ENCODE peak calls at places on chromosomes 16 and 17, in five cellular contexts. O is DMS153; C is LoVo; H is AG10803; I is CD4-positive, CD25-positive, alpha-beta regulatory T cell. U is an unnamed sample.
A peak's percentile ranks its signal among the peaks of the same experiment; 100 is the strongest.

GRCh38 chr16:75482434-75483205 is 12.6 kb downstream of the CHST6 start:
- DNase-seq in H (no peak), I (no peak), O (no peak), C (no peak), U (no peak)

GRCh38 chr17:80596760-80597608 is 52.3 kb downstream of the RPTOR start:
- DNase-seq in O (no peak), H (no peak), C (no peak), I (no peak), U (no peak)

GRCh38 chr17:42421479-42422332 is 1.4 kb downstream of the CAVIN1 start:
- DNase-seq in C (no peak), O (no peak), I (no peak), H (peak; percentile 68), U (no peak)

GRCh38 chr16:15900901-15901465 is 12.6 kb upstream of the CEP20 start:
- DNase-seq in H (no peak), I (no peak), O (no peak), C (no peak), U (no peak)

GRCh38 chr17:73910216-73910615 is 266.0 kb upstream of the SDK2 start:
- DNase-seq in O (no peak), I (no peak), C (no peak), H (no peak), U (no peak)

GRCh38 chr17:72385482-72385881 is 264.7 kb downstream of the SOX9 start:
- DNase-seq in C (no peak), I (no peak), H (no peak), O (no peak), U (no peak)

GRCh38 chr17:33871720-33872535 is 383.2 kb upstream of the CCL2 start:
- DNase-seq in O (peak; percentile 70), I (no peak), H (peak; percentile 30), C (peak; percentile 64), U (no peak)

GRCh38 chr17:53627511-53627910 is 195.2 kb upstream of the KIF2B start:
- DNase-seq in H (peak; percentile 67), O (no peak), C (no peak), I (no peak), U (no peak)

GRCh38 chr16:2471653-2472487 is 773 bp downstream of the NTN3 start:
- DNase-seq in I (no peak), C (no peak), O (no peak), H (no peak), U (no peak)

GRCh38 chr16:15979801-15980200 is 30.4 kb downstream of the ABCC1 start:
- DNase-seq in O (no peak), H (no peak), C (no peak), I (no peak), U (no peak)

GRCh38 chr16:27398894-27399853 is 2.8 kb upstream of the IL21R start:
- DNase-seq in I (no peak), H (no peak), O (no peak), C (no peak), U (no peak)

GRCh38 chr17:78479369-78479768 is 97.8 kb downstream of the DNAH17 start:
- DNase-seq in C (no peak), O (no peak), H (no peak), I (no peak), U (no peak)

GRCh38 chr17:69762359-69762758 is 312.7 kb upstream of the KCNJ16 start:
- DNase-seq in C (no peak), I (no peak), H (peak; percentile 64), O (no peak), U (peak; percentile 27)

GRCh38 chr16:58088116-58088515 is 41.1 kb downstream of the CFAP20 start:
- DNase-seq in H (no peak), I (no peak), C (no peak), O (no peak), U (no peak)